ENCODE peak calls at places on chromosomes 16 and 17, in ten cellular contexts. G is esophagus squamous epithelium; O is endothelial cell; Z is LoVo; N is mucosa of descending colon; F is T1000; J is uterus; A is stimulated activated CD4-positive, alpha-beta T cell treated with anti-CD3 and anti-CD28 coated beads, TNF-alpha, amount 100 ng/mL, for 1 hour; S is fibroblast of the conjunctiva; K is tibial nerve. Q is an unnamed sample.

GRCh38 chr16:391885-392335 is 5.1 kb upstream of the NME4 start:
- DNase-seq in G (no peak), O (peak), Z (no peak), N (peak), F (peak), J (no peak), A (peak), S (peak), K (no peak), Q (peak)

GRCh38 chr16:49010396-49010795 is 271.2 kb downstream of the CBLN1 start:
- DNase-seq in G (no peak), O (no peak), Z (no peak), N (no peak), F (no peak), J (peak), A (no peak), S (no peak), K (no peak), Q (no peak)

GRCh38 chr17:34436607-34437006 is 73.6 kb upstream of the CCL1 start:
- DNase-seq in G (no peak), O (no peak), Z (no peak), N (no peak), F (no peak), J (no peak), A (no peak), S (no peak), K (no peak), Q (no peak)

GRCh38 chr17:71503710-71504471 is 616.9 kb upstream of the SOX9 start:
- DNase-seq in G (no peak), O (no peak), Z (no peak), N (no peak), F (no peak), J (no peak), A (no peak), S (no peak), K (no peak), Q (no peak)

GRCh38 chr17:74059471-74059870 is 144.0 kb upstream of the RPL38 start:
- DNase-seq in G (no peak), O (no peak), Z (no peak), N (no peak), F (no peak), J (no peak), A (no peak), S (no peak), K (no peak), Q (no peak)

GRCh38 chr16:79150128-79150527 is 450.4 kb downstream of the MAF start:
- DNase-seq in G (no peak), O (no peak), Z (peak), N (no peak), F (no peak), J (no peak), A (no peak), S (no peak), K (no peak), Q (no peak)

GRCh38 chr16:31403590-31404352 is 10.6 kb downstream of the ITGAD start:
- DNase-seq in G (no peak), O (no peak), Z (no peak), N (no peak), F (no peak), J (no peak), A (no peak), S (no peak), K (no peak), Q (no peak)

GRCh38 chr16:84105286-84105815 is 11.4 kb downstream of the MBTPS1 start:
- DNase-seq in G (no peak), O (no peak), Z (no peak), N (no peak), F (no peak), J (no peak), A (no peak), S (no peak), K (no peak), Q (no peak)

GRCh38 chr17:75036643-75037268 is 10.0 kb downstream of the ATP5PD start:
- DNase-seq in G (peak), O (no peak), Z (peak), N (peak), F (no peak), J (peak), A (peak), S (peak), K (peak), Q (peak)

GRCh38 chr16:80273635-80274538 is 266.9 kb upstream of the DYNLRB2 start:
- DNase-seq in G (no peak), O (no peak), Z (no peak), N (no peak), F (no peak), J (no peak), A (no peak), S (peak), K (no peak), Q (no peak)

GRCh38 chr16:6694636-6695035 is 638.0 kb upstream of the RBFOX1 start:
- DNase-seq in G (no peak), O (no peak), Z (no peak), N (no peak), F (no peak), J (no peak), A (no peak), S (no peak), K (no peak), Q (no peak)

GRCh38 chr17:20797292-20797691 is 217.8 kb downstream of the CDRT15L2 start:
- DNase-seq in G (no peak), O (no peak), Z (no peak), N (no peak), F (no peak), J (no peak), A (no peak), S (no peak), K (no peak), Q (no peak)

Q was measured in activated CD4-positive, CD25-positive, alpha-beta regulatory T cell treated with anti-CD3 and anti-CD28 coated beads, Interleukin-2, amount 50 U/mL, for 16 hours.